ENCODE peak calls at places on chromosome 11, in nine cellular contexts. O, U, V, K, B, A, G, C and H are unnamed samples.

GRCh38 chr11:1541474-1542204 is 30.4 kb downstream of the DUSP8 start:
- DNase-seq in G (no peak), K (no peak), C (no peak), U (no peak), B (no peak), A (peak; percentile 23), O (no peak), V (no peak), H (no peak)

GRCh38 chr11:12674571-12674935 is 332 bp downstream of the TEAD1 start:
- DNase-seq in A (peak; percentile 47), B (no peak), G (no peak), C (no peak), K (no peak), U (no peak), V (no peak), O (no peak), H (no peak)

GRCh38 chr11:65436412-65437032 is 13.9 kb downstream of the NEAT1 start:
- DNase-seq in G (peak; percentile 34), C (peak; percentile 29), A (no peak), K (no peak), U (no peak), B (no peak), O (no peak), V (no peak), H (no peak)

GRCh38 chr11:35539781-35540281 is 14.4 kb upstream of the PAMR1 start:
- DNase-seq in C (no peak), U (peak; percentile 83), G (peak; percentile 57), O (no peak), K (peak; percentile 70), V (no peak), B (peak; percentile 66), A (peak; percentile 76), H (no peak)

GRCh38 chr11:23903044-23903704 is 593.7 kb upstream of the LUZP2 start:
- DNase-seq in G (no peak), U (peak; percentile 62), O (no peak), K (peak; percentile 96), C (no peak), V (no peak), B (no peak), A (no peak), H (no peak)

GRCh38 chr11:118892515-118892914 is 8.8 kb downstream of the CXCR5 start:
- DNase-seq in A (no peak), C (no peak), O (peak; percentile 87), V (no peak), U (no peak), B (no peak), K (no peak), G (no peak), H (peak; percentile 71)

GRCh38 chr11:34358258-34358665 is 452 bp upstream of the ABTB2 start:
- DNase-seq in C (peak; percentile 66), A (no peak), K (peak; percentile 76), V (peak; percentile 91), O (peak; percentile 92), B (peak; percentile 58), G (peak; percentile 73), U (peak; percentile 52), H (no peak)

GRCh38 chr11:36409152-36409713 is 100.8 kb downstream of the TRAF6 start:
- DNase-seq in B (no peak), O (no peak), A (no peak), K (peak; percentile 85), V (no peak), U (no peak), G (no peak), C (no peak), H (no peak)

GRCh38 chr11:17547051-17547577 is at the start of gene OTOG:
- DNase-seq in U (peak; percentile 45), A (no peak), B (no peak), K (no peak), C (no peak), V (peak; percentile 94), O (no peak), G (no peak), H (no peak)

GRCh38 chr11:14902650-14903350 is 10.8 kb upstream of the CYP2R1 start:
- DNase-seq in U (no peak), O (no peak), C (no peak), B (no peak), V (peak; percentile 25), K (peak; percentile 61), G (no peak), A (no peak), H (no peak)

GRCh38 chr11:40168461-40168860 is 1291.0 kb downstream of the LRRC4C start:
- DNase-seq in U (no peak), G (no peak), O (no peak), V (peak; percentile 41), C (no peak), A (no peak), B (no peak), K (peak; percentile 32), H (no peak)

GRCh38 chr11:47004595-47005033 is 68.1 kb downstream of the CSTPP1 start:
- DNase-seq in V (no peak), O (no peak), G (peak; percentile 84), C (peak; percentile 82), K (peak; percentile 98), U (peak; percentile 58), B (peak; percentile 75), A (peak; percentile 89), H (no peak)

GRCh38 chr11:65685981-65686380 is 23.3 kb upstream of the RELA start:
- DNase-seq in U (no peak), C (no peak), V (peak; percentile 14), B (no peak), K (peak; percentile 9), O (no peak), A (no peak), G (peak; percentile 50), H (no peak)

GRCh38 chr11:121476379-121477032 is 23.7 kb upstream of the SORL1-AS1 start:
- DNase-seq in B (no peak), U (no peak), C (peak; percentile 76), A (no peak), G (no peak), O (no peak), V (no peak), K (no peak), H (no peak)

GRCh38 chr11:121479839-121480238 is 27.1 kb upstream of the SORL1-AS1 start:
- DNase-seq in A (no peak), V (no peak), O (no peak), U (no peak), B (no peak), K (no peak), C (no peak), G (no peak), H (no peak)

GRCh38 chr11:121479355-121479754 is 26.6 kb upstream of the SORL1-AS1 start:
- DNase-seq in B (no peak), V (peak; percentile 95), C (no peak), U (no peak), K (no peak), O (no peak), A (no peak), G (no peak), H (no peak)

GRCh38 chr11:121478895-121479281 is 26.1 kb upstream of the SORL1-AS1 start:
- DNase-seq in C (no peak), G (no peak), K (no peak), V (no peak), B (no peak), O (no peak), U (no peak), A (no peak), H (no peak)

DNA sequence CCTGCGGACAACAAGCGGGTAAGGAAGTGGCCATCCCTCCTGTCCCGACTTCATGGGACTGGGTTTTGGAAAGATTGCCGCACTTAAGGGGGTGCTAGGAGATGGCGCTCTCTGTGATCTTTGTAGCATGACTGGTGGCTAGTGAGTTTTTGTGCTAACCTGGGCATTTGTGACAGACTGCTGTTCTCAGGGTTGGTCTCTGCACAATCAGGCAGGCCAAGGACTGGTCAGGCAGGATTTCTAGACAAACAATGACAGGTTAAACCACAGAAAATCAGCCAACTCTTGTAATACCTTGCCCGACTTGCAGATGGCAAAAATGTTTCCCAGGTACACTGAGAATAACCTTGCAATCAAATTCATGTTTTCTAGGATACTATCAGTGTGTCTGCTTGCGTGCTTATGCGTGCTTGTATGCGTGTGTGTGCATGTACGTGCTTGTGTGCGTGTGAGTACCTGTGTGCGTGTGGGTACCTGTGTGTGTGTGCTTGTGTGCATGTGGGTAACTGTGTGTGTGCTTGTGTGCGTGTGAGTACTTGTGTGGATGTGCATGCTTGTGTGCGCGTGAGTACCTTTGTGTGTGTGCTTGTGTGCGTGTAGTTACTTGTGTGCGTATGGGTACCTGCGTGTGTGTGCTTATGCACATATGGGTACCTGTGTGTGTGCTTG is 25.6 kb upstream of the SORL1-AS1 start:
- DNase-seq in O (no peak), G (no peak), V (no peak), C (peak; percentile 80), A (no peak), U (no peak), B (no peak), K (no peak), H (no peak)
- H3K27ac ChIP-seq in O (no peak overlapping the region), G (no peak overlapping the region), V (peak overlapping the region; percentile 77), C (peak overlapping the region; percentile 61), A (no peak overlapping the region), U (no peak overlapping the region), B (no peak overlapping the region), K (no peak overlapping the region), H (no peak overlapping the region)

GRCh38 chr11:206516-207212 is 535 bp downstream of the BET1L start:
- DNase-seq in V (peak; percentile 16), K (no peak), U (peak; percentile 41), G (peak; percentile 33), B (no peak), C (no peak), A (no peak), O (peak; percentile 86), H (no peak)
- H3K4me3 ChIP-seq in V (peak overlapping the region; percentile 95), K (peak overlapping the region; percentile 96), U (peak overlapping the region; percentile 87), G (peak overlapping the region; percentile 78), B (peak overlapping the region; percentile 95), C (peak overlapping the region; percentile 98), A (peak overlapping the region; percentile 97), O (peak overlapping the region; percentile 91), H (peak overlapping the region; percentile 83)

DNA sequence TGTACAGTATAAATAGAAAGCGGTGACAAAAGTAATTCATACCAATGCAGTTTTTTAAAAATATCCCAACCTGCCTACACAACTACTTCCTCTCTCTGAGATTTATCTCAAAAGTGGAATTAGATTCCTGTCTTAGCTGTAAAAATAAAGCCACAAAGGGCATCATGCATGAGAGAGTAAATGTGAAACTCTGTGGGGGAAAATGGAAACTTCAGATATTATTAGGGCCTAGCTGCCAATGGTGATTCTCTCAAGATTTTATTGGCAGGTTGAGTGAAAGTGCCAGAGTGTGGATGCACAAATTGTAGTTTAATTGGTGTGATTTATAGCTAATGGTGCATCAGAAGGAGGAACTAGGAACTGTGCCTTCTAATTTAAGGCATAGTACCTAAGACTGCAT is 356.9 kb upstream of the CCDC90B start:
- DNase-seq in K (no peak), A (no peak), G (no peak), B (no peak), U (no peak), O (no peak), V (no peak), C (no peak), H (no peak)
- H3K27ac ChIP-seq in K (no peak overlapping the region), A (no peak overlapping the region), G (no peak overlapping the region), B (no peak overlapping the region), U (no peak overlapping the region), O (no peak overlapping the region), V (no peak overlapping the region), C (no peak overlapping the region), H (no peak overlapping the region)

DNA sequence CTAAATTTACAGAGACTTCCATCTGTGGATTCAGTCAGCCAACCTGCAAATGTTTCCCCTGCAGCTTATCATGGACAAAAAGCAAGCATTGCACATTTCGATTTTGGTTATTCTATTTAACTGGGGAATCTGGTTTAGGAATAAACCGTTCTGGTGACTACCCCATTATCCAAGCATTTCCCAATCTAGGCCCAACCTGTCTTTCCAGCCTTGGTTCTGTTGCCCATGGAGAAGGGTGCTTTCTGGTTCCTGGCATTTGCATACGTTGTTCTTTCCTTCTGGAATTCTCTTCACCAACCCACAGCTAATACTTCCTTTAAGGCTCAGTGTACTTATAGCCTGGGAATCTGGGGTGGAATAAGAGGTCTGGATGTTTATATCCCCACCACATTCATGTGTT is 1.4 kb upstream of the TMEM123 start:
- DNase-seq in G (no peak), O (no peak), U (no peak), K (no peak), C (no peak), V (no peak), B (no peak), A (no peak), H (no peak)
- H3K4me3 ChIP-seq in G (no peak overlapping the region), O (no peak overlapping the region), U (no peak overlapping the region), K (no peak overlapping the region), C (no peak overlapping the region), V (no peak overlapping the region), B (no peak overlapping the region), A (no peak overlapping the region), H (no peak overlapping the region)